ENCODE peak calls at places on chromosome 13, in six cellular contexts. J is ELR, X is psoas muscle, Q is HT-29, S is iPS DF 6.9, M is brain microvascular endothelial cell. T is an unnamed sample.

GRCh38 chr13:50357586-50358118 is 342.4 kb downstream of the KCNRG start:
- DNase-seq in J (peak), X (no peak), Q (peak), S (no peak), M (peak), T (peak)

GRCh38 chr13:66635526-66635925 is 594.6 kb downstream of the PCDH9 start:
- DNase-seq in J (peak), X (no peak), Q (no peak), S (no peak), M (peak), T (peak)

GRCh38 chr13:35984776-35985453 is 146.3 kb downstream of the DCLK1 start:
- DNase-seq in J (no peak), X (no peak), Q (no peak), S (no peak), M (no peak), T (no peak)

GRCh38 chr13:107765724-107766436 is 449.5 kb downstream of the LIG4 start:
- DNase-seq in J (no peak), X (no peak), Q (no peak), S (no peak), M (no peak), T (no peak)

GRCh38 chr13:68692049-68692448 is 1415.6 kb upstream of the ATXN8OS start:
- DNase-seq in J (no peak), X (no peak), Q (no peak), S (no peak), M (no peak), T (no peak)

GRCh38 chr13:98450012-98450411 is 126.9 kb downstream of the STK24 start:
- DNase-seq in J (no peak), X (no peak), Q (no peak), S (no peak), M (no peak), T (no peak)

GRCh38 chr13:77518266-77518665 is 17.2 kb upstream of the SCEL start:
- DNase-seq in J (no peak), X (no peak), Q (no peak), S (no peak), M (no peak), T (no peak)

GRCh38 chr13:23391752-23392151 is 41.8 kb downstream of the SACS start:
- DNase-seq in J (peak), X (no peak), Q (no peak), S (no peak), M (no peak), T (peak)

GRCh38 chr13:60583911-60584753 is 187.1 kb downstream of the TDRD3 start:
- DNase-seq in J (peak), X (no peak), Q (no peak), S (peak), M (peak), T (peak)

GRCh38 chr13:99988469-99989375 is 7.1 kb downstream of the ZIC2 start:
- DNase-seq in J (no peak), X (no peak), Q (no peak), S (no peak), M (no peak), T (no peak)

GRCh38 chr13:51590966-51591627 is 6.8 kb downstream of the WDFY2 start:
- DNase-seq in J (peak), X (no peak), Q (peak), S (no peak), M (peak), T (peak)

GRCh38 chr13:44334751-44335150 is 38.9 kb upstream of the SERP2 start:
- DNase-seq in J (no peak), X (no peak), Q (no peak), S (no peak), M (no peak), T (no peak)

GRCh38 chr13:73754727-73755292 is 379.4 kb downstream of the KLF12 start:
- DNase-seq in J (peak), X (no peak), Q (peak), S (peak), M (peak), T (peak)

GRCh38 chr13:109389456-109389855 is 396.9 kb downstream of the IRS2 start:
- DNase-seq in J (peak), X (no peak), Q (no peak), S (no peak), M (no peak), T (no peak)

GRCh38 chr13:99867535-99868271 is 103.9 kb downstream of the ZIC5 start:
- DNase-seq in J (no peak), X (no peak), Q (no peak), S (no peak), M (no peak), T (no peak)

GRCh38 chr13:103315701-103316100 is 249.5 kb upstream of the SLC10A2 start:
- DNase-seq in J (no peak), X (no peak), Q (no peak), S (no peak), M (no peak), T (no peak)

GRCh38 chr13:98083936-98084335 is 59.0 kb upstream of the FARP1 start:
- DNase-seq in J (peak), X (no peak), Q (no peak), S (no peak), M (no peak), T (no peak)